ENCODE peak calls at places on chromosome 21, in nine cellular contexts. I is NCI-H1092 treated with DMSO at 0.1 percent for 48 hours; T is midbrain; O is naive thymus-derived CD8-positive, alpha-beta T cell; P is HFFc6; V is stimulated activated naive CD4-positive, alpha-beta T cell; K is A673; Q is KBM-7; F is erythroblast. N is an unnamed sample.

GRCh38 chr21:35265170-35265877 is 216.2 kb upstream of the RUNX1 start:
- DNase-seq in I (no peak), T (no peak), O (no peak), P (peak; percentile 88), V (no peak), K (no peak), Q (no peak), F (no peak), N (no peak)

GRCh38 chr21:31909153-31909771 is 36.4 kb downstream of the HUNK start:
- DNase-seq in I (no peak), T (no peak), O (no peak), P (no peak), V (no peak), K (no peak), Q (no peak), F (no peak), N (no peak)

GRCh38 chr21:35603471-35603870 is 456.9 kb downstream of the SETD4 start:
- DNase-seq in I (peak; percentile 83), T (no peak), O (no peak), P (no peak), V (no peak), K (no peak), Q (no peak), F (peak; percentile 5), N (no peak)

GRCh38 chr21:31920275-31920674 is 47.5 kb downstream of the HUNK start:
- DNase-seq in I (no peak), T (no peak), O (no peak), P (no peak), V (no peak), K (no peak), Q (no peak), F (no peak), N (no peak)

GRCh38 chr21:29300547-29301138 is 1.9 kb downstream of the BACH1 start:
- DNase-seq in I (no peak), T (no peak), O (no peak), P (no peak), V (no peak), K (no peak), Q (no peak), F (no peak), N (no peak)

GRCh38 chr21:45482899-45483821 is 59.1 kb downstream of the SLC19A1 start:
- DNase-seq in I (no peak), T (no peak), O (no peak), P (no peak), V (peak; percentile 48), K (no peak), Q (peak; percentile 51), F (peak; percentile 67), N (no peak)

GRCh38 chr21:35314896-35315582 is 265.9 kb upstream of the RUNX1 start:
- DNase-seq in I (no peak), T (no peak), O (no peak), P (no peak), V (no peak), K (no peak), Q (no peak), F (no peak), N (no peak)

GRCh38 chr21:14384453-14384852 is 1.5 kb upstream of the HSPA13 start:
- DNase-seq in I (no peak), T (no peak), O (no peak), P (no peak), V (no peak), K (no peak), Q (no peak), F (no peak), N (no peak)

GRCh38 chr21:43667191-43667904 is 8.0 kb downstream of the RRP1B start:
- DNase-seq in I (no peak), T (no peak), O (no peak), P (peak; percentile 76), V (no peak), K (no peak), Q (no peak), F (no peak), N (no peak)

GRCh38 chr21:33026299-33026858 is 644 bp downstream of the OLIG2 start:
- DNase-seq in I (no peak), T (no peak), O (no peak), P (no peak), V (no peak), K (no peak), Q (peak; percentile 83), F (no peak), N (no peak)

GRCh38 chr21:37665230-37666024 is 250.8 kb downstream of the KCNJ6 start:
- DNase-seq in I (no peak), T (no peak), O (no peak), P (no peak), V (no peak), K (no peak), Q (no peak), F (no peak), N (no peak)

GRCh38 chr21:42010507-42011493 is 640 bp upstream of the ZBTB21 start:
- DNase-seq in I (peak; percentile 74), T (peak; percentile 25), O (peak; percentile 29), P (no peak), V (peak; percentile 53), K (peak; percentile 37), Q (peak; percentile 61), F (peak; percentile 64), N (no peak)

GRCh38 chr21:45670731-45671130 is 27.2 kb downstream of the PCBP3 start:
- DNase-seq in I (no peak), T (no peak), O (no peak), P (no peak), V (no peak), K (no peak), Q (no peak), F (no peak), N (no peak)